ENCODE peak calls at places on chromosomes 1 and 21, in ten cellular contexts. One of them, this sample, is unnamed.

GRCh38 chr1:53680868-53681267 is 58.1 kb downstream of the GLIS1 start:
- DNase-seq in upper lobe of left lung: no peak
- DNase-seq in transverse colon: no peak
- DNase-seq in H1: no peak
- DNase-seq in suprapubic skin: no peak
- DNase-seq in prostate gland: no peak
- DNase-seq in K562: no peak
- DNase-seq in breast epithelium: no peak
- DNase-seq in HCT116: no peak
- DNase-seq in SK-N-MC: no peak
- DNase-seq in this sample: no peak

GRCh38 chr1:96674909-96675308 is 46.7 kb upstream of the PTBP2 start:
- DNase-seq in SK-N-MC: no peak
- DNase-seq in transverse colon: no peak
- DNase-seq in prostate gland: no peak
- DNase-seq in upper lobe of left lung: no peak
- DNase-seq in suprapubic skin: no peak
- DNase-seq in HCT116: no peak
- DNase-seq in breast epithelium: no peak
- DNase-seq in H1: no peak
- DNase-seq in K562: no peak
- DNase-seq in this sample: no peak

GRCh38 chr1:212605441-212605976 is 3.1 kb upstream of the ATF3 start:
- DNase-seq in breast epithelium: no peak
- DNase-seq in transverse colon: no peak
- DNase-seq in K562: no peak
- DNase-seq in prostate gland: peak; percentile 34
- DNase-seq in HCT116: no peak
- DNase-seq in upper lobe of left lung: no peak
- DNase-seq in H1: no peak
- DNase-seq in SK-N-MC: peak; percentile 58
- DNase-seq in suprapubic skin: no peak
- DNase-seq in this sample: no peak

GRCh38 chr1:186187601-186188000 is 187.5 kb downstream of the TPR start:
- DNase-seq in prostate gland: no peak
- DNase-seq in breast epithelium: no peak
- DNase-seq in suprapubic skin: no peak
- DNase-seq in K562: no peak
- DNase-seq in HCT116: no peak
- DNase-seq in SK-N-MC: no peak
- DNase-seq in transverse colon: no peak
- DNase-seq in H1: no peak
- DNase-seq in upper lobe of left lung: no peak
- DNase-seq in this sample: no peak

GRCh38 chr21:35291034-35291433 is 241.9 kb upstream of the RUNX1 start:
- DNase-seq in breast epithelium: no peak
- DNase-seq in H1: no peak
- DNase-seq in upper lobe of left lung: no peak
- DNase-seq in transverse colon: no peak
- DNase-seq in SK-N-MC: no peak
- DNase-seq in prostate gland: no peak
- DNase-seq in K562: no peak
- DNase-seq in suprapubic skin: no peak
- DNase-seq in HCT116: no peak
- DNase-seq in this sample: no peak

GRCh38 chr1:226702957-226703831 is 35.9 kb downstream of the ITPKB start:
- DNase-seq in prostate gland: peak; percentile 85
- DNase-seq in transverse colon: peak; percentile 79
- DNase-seq in H1: no peak
- DNase-seq in suprapubic skin: no peak
- DNase-seq in HCT116: no peak
- DNase-seq in SK-N-MC: no peak
- DNase-seq in breast epithelium: peak; percentile 74
- DNase-seq in upper lobe of left lung: peak; percentile 82
- DNase-seq in K562: peak; percentile 84
- DNase-seq in this sample: peak; percentile 96

GRCh38 chr1:56872597-56872996 is 18.0 kb downstream of the C8A start:
- DNase-seq in suprapubic skin: no peak
- DNase-seq in prostate gland: no peak
- DNase-seq in HCT116: no peak
- DNase-seq in breast epithelium: no peak
- DNase-seq in SK-N-MC: no peak
- DNase-seq in upper lobe of left lung: no peak
- DNase-seq in transverse colon: no peak
- DNase-seq in K562: no peak
- DNase-seq in H1: no peak
- DNase-seq in this sample: no peak

GRCh38 chr1:234709473-234710279 is 99.7 kb upstream of the IRF2BP2 start:
- DNase-seq in transverse colon: peak; percentile 51
- DNase-seq in prostate gland: no peak
- DNase-seq in K562: no peak
- DNase-seq in upper lobe of left lung: peak; percentile 91
- DNase-seq in suprapubic skin: no peak
- DNase-seq in HCT116: no peak
- DNase-seq in breast epithelium: no peak
- DNase-seq in H1: no peak
- DNase-seq in SK-N-MC: no peak
- DNase-seq in this sample: no peak

GRCh38 chr1:186985889-186986491 is 157.2 kb downstream of the PLA2G4A start:
- DNase-seq in upper lobe of left lung: no peak
- DNase-seq in prostate gland: peak; percentile 16
- DNase-seq in HCT116: peak; percentile 38
- DNase-seq in transverse colon: no peak
- DNase-seq in breast epithelium: no peak
- DNase-seq in suprapubic skin: no peak
- DNase-seq in SK-N-MC: peak; percentile 47
- DNase-seq in K562: peak; percentile 28
- DNase-seq in H1: no peak
- DNase-seq in this sample: no peak

GRCh38 chr1:182237329-182237728 is 154.3 kb downstream of the GLUL start:
- DNase-seq in transverse colon: peak; percentile 23
- DNase-seq in breast epithelium: no peak
- DNase-seq in H1: no peak
- DNase-seq in K562: no peak
- DNase-seq in SK-N-MC: no peak
- DNase-seq in prostate gland: no peak
- DNase-seq in suprapubic skin: no peak
- DNase-seq in HCT116: no peak
- DNase-seq in upper lobe of left lung: no peak
- DNase-seq in this sample: no peak

GRCh38 chr1:168468822-168469221 is 75.0 kb downstream of the XCL2 start:
- DNase-seq in K562: no peak
- DNase-seq in HCT116: no peak
- DNase-seq in breast epithelium: no peak
- DNase-seq in H1: no peak
- DNase-seq in prostate gland: no peak
- DNase-seq in upper lobe of left lung: no peak
- DNase-seq in SK-N-MC: no peak
- DNase-seq in transverse colon: no peak
- DNase-seq in suprapubic skin: no peak
- DNase-seq in this sample: no peak

GRCh38 chr1:168468042-168468809 is 75.6 kb downstream of the XCL2 start:
- DNase-seq in upper lobe of left lung: no peak
- DNase-seq in H1: no peak
- DNase-seq in prostate gland: no peak
- DNase-seq in K562: no peak
- DNase-seq in breast epithelium: no peak
- DNase-seq in HCT116: no peak
- DNase-seq in transverse colon: no peak
- DNase-seq in SK-N-MC: no peak
- DNase-seq in suprapubic skin: no peak
- DNase-seq in this sample: no peak

GRCh38 chr1:168467452-168467851 is 76.3 kb downstream of the XCL2 start:
- DNase-seq in H1: no peak
- DNase-seq in transverse colon: no peak
- DNase-seq in prostate gland: no peak
- DNase-seq in HCT116: no peak
- DNase-seq in breast epithelium: no peak
- DNase-seq in SK-N-MC: no peak
- DNase-seq in upper lobe of left lung: no peak
- DNase-seq in K562: no peak
- DNase-seq in suprapubic skin: no peak
- DNase-seq in this sample: no peak

GRCh38 chr1:168470821-168471473 is 72.8 kb downstream of the XCL2 start:
- DNase-seq in HCT116: peak; percentile 77
- DNase-seq in upper lobe of left lung: no peak
- DNase-seq in SK-N-MC: no peak
- DNase-seq in suprapubic skin: no peak
- DNase-seq in K562: peak; percentile 23
- DNase-seq in breast epithelium: no peak
- DNase-seq in H1: no peak
- DNase-seq in prostate gland: no peak
- DNase-seq in transverse colon: no peak
- DNase-seq in this sample: no peak

DNA sequence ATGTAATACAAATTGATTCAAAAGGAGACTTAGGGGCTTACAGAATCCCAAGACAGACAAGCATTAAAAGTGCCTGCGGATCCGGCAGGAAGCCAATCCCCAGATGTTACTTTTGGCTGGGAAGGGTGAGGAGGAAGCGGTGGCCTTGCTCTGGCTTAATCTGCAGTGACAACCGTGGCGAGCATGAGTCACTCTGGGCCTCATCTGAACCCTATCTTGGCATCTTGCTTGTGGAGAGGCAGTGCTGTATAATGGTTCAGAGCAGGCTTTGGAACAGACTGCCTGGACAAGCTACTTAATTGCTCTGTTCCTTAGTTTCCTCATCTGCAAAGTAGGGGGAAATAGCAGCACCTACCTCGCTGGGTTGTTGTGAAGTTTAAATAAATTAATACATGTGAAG is 74.1 kb downstream of the XCL2 start:
- DNase-seq in H1: no peak
- DNase-seq in HCT116: peak; percentile 56
- DNase-seq in transverse colon: peak; percentile 60
- DNase-seq in prostate gland: no peak
- DNase-seq in breast epithelium: peak; percentile 18
- DNase-seq in SK-N-MC: peak; percentile 71
- DNase-seq in upper lobe of left lung: peak; percentile 58
- DNase-seq in suprapubic skin: peak; percentile 90
- DNase-seq in K562: peak; percentile 85
- DNase-seq in this sample: peak; percentile 78
- TF ChIP-seq POLR2AphosphoS5 in H1: no peak
- TF ChIP-seq POLR2AphosphoS5 in HCT116: peak; percentile 50
- TF ChIP-seq POLR2AphosphoS5 in transverse colon: peak; percentile 34
- TF ChIP-seq POLR2AphosphoS5 in prostate gland: no peak
- TF ChIP-seq POLR2AphosphoS5 in breast epithelium: no peak
- TF ChIP-seq POLR2AphosphoS5 in SK-N-MC: no peak
- TF ChIP-seq POLR2AphosphoS5 in upper lobe of left lung: no peak
- TF ChIP-seq POLR2AphosphoS5 in suprapubic skin: no peak
- TF ChIP-seq POLR2AphosphoS5 in K562: peak; percentile 69
- TF ChIP-seq POLR2AphosphoS5 in this sample: peak; percentile 61

DNA sequence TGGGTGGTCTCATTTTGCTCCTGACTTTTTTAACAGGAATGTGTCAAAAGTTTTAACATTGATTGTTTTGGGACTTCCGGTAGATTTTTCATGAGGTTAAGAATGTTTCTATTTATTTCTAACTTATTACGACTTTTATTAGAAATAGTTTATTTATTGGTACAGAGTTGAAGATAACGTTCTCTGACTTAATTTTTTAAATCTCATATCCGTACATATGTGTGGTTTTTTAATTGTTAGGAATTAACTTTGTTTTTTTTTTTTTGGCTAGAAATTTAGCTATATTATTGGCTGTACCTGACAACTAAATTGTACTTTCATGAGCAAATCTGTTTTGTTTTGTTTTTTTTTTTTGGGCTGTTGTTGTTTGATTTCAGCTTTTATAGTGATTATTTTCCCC is 32.0 kb downstream of the RNF2 start:
- DNase-seq in upper lobe of left lung: no peak
- DNase-seq in prostate gland: no peak
- DNase-seq in SK-N-MC: no peak
- DNase-seq in breast epithelium: no peak
- DNase-seq in suprapubic skin: no peak
- DNase-seq in K562: no peak
- DNase-seq in HCT116: no peak
- DNase-seq in H1: no peak
- DNase-seq in transverse colon: no peak
- DNase-seq in this sample: no peak
- H3K9me3 ChIP-seq in upper lobe of left lung: no peaks in the 10 kb centered on the region
- H3K9me3 ChIP-seq in prostate gland: no peaks in the 10 kb centered on the region
- H3K9me3 ChIP-seq in SK-N-MC: peaks cover 4% of the 10 kb centered on the region
- H3K9me3 ChIP-seq in breast epithelium: no peaks in the 10 kb centered on the region
- H3K9me3 ChIP-seq in suprapubic skin: no peaks in the 10 kb centered on the region
- H3K9me3 ChIP-seq in K562: no peaks in the 10 kb centered on the region
- H3K9me3 ChIP-seq in HCT116: no peaks in the 10 kb centered on the region
- H3K9me3 ChIP-seq in H1: no peaks in the 10 kb centered on the region
- H3K9me3 ChIP-seq in transverse colon: no peaks in the 10 kb centered on the region
- H3K9me3 ChIP-seq in this sample: no peaks in the 10 kb centered on the region

GRCh38 chr21:33916200-33916567 is 580 bp upstream of the ATP5PO start:
- DNase-seq in HCT116: no peak
- DNase-seq in suprapubic skin: no peak
- DNase-seq in K562: no peak
- DNase-seq in SK-N-MC: no peak
- DNase-seq in prostate gland: no peak
- DNase-seq in transverse colon: no peak
- DNase-seq in H1: no peak
- DNase-seq in upper lobe of left lung: no peak
- DNase-seq in breast epithelium: no peak
- DNase-seq in this sample: no peak

GRCh38 chr21:33917421-33917820 is 1.8 kb upstream of the ATP5PO start:
- DNase-seq in H1: no peak
- DNase-seq in upper lobe of left lung: no peak
- DNase-seq in prostate gland: no peak
- DNase-seq in breast epithelium: no peak
- DNase-seq in HCT116: no peak
- DNase-seq in K562: no peak
- DNase-seq in SK-N-MC: no peak
- DNase-seq in transverse colon: no peak
- DNase-seq in suprapubic skin: no peak
- DNase-seq in this sample: no peak

GRCh38 chr21:33915368-33916199 is at the start of gene ATP5PO:
- DNase-seq in suprapubic skin: peak; percentile 98
- DNase-seq in breast epithelium: peak; percentile 95
- DNase-seq in H1: peak; percentile 92
- DNase-seq in HCT116: peak; percentile 94
- DNase-seq in prostate gland: peak; percentile 95
- DNase-seq in upper lobe of left lung: peak; percentile 98
- DNase-seq in K562: peak; percentile 98
- DNase-seq in SK-N-MC: peak; percentile 94
- DNase-seq in transverse colon: peak; percentile 98
- DNase-seq in this sample: peak; percentile 99

GRCh38 chr21:33909756-33910155 is 5.8 kb downstream of the ATP5PO start:
- DNase-seq in prostate gland: no peak
- DNase-seq in HCT116: no peak
- DNase-seq in breast epithelium: no peak
- DNase-seq in H1: no peak
- DNase-seq in transverse colon: no peak
- DNase-seq in suprapubic skin: no peak
- DNase-seq in SK-N-MC: no peak
- DNase-seq in K562: no peak
- DNase-seq in upper lobe of left lung: no peak
- DNase-seq in this sample: no peak

GRCh38 chr21:33914188-33914587 is 1.4 kb downstream of the ATP5PO start:
- DNase-seq in prostate gland: no peak
- DNase-seq in SK-N-MC: no peak
- DNase-seq in upper lobe of left lung: no peak
- DNase-seq in transverse colon: no peak
- DNase-seq in suprapubic skin: no peak
- DNase-seq in HCT116: no peak
- DNase-seq in breast epithelium: no peak
- DNase-seq in K562: no peak
- DNase-seq in H1: no peak
- DNase-seq in this sample: no peak
- TF ChIP-seq POLR2AphosphoS5 in prostate gland: no peak
- TF ChIP-seq POLR2AphosphoS5 in SK-N-MC: no peak
- TF ChIP-seq POLR2AphosphoS5 in upper lobe of left lung: no peak
- TF ChIP-seq POLR2AphosphoS5 in transverse colon: no peak
- TF ChIP-seq POLR2AphosphoS5 in suprapubic skin: no peak
- TF ChIP-seq POLR2AphosphoS5 in HCT116: no peak
- TF ChIP-seq POLR2AphosphoS5 in breast epithelium: no peak
- TF ChIP-seq POLR2AphosphoS5 in K562: no peak
- TF ChIP-seq POLR2AphosphoS5 in H1: no peak
- TF ChIP-seq POLR2AphosphoS5 in this sample: no peak

GRCh38 chr1:64608651-64609048 is 136.2 kb upstream of the RAVER2 start:
- DNase-seq in transverse colon: no peak
- DNase-seq in suprapubic skin: no peak
- DNase-seq in breast epithelium: no peak
- DNase-seq in SK-N-MC: no peak
- DNase-seq in upper lobe of left lung: no peak
- DNase-seq in H1: no peak
- DNase-seq in prostate gland: no peak
- DNase-seq in HCT116: no peak
- DNase-seq in K562: no peak
- DNase-seq in this sample: no peak
- H3K9me3 ChIP-seq in transverse colon: no peaks in the 10 kb centered on the region
- H3K9me3 ChIP-seq in suprapubic skin: peaks cover 6% of the 10 kb centered on the region
- H3K9me3 ChIP-seq in breast epithelium: peaks cover 7% of the 10 kb centered on the region
- H3K9me3 ChIP-seq in SK-N-MC: no peaks in the 10 kb centered on the region
- H3K9me3 ChIP-seq in upper lobe of left lung: peaks cover 3% of the 10 kb centered on the region
- H3K9me3 ChIP-seq in H1: peaks cover 14% of the 10 kb centered on the region
- H3K9me3 ChIP-seq in prostate gland: no peaks in the 10 kb centered on the region
- H3K9me3 ChIP-seq in HCT116: peaks cover 5% of the 10 kb centered on the region
- H3K9me3 ChIP-seq in K562: no peaks in the 10 kb centered on the region
- H3K9me3 ChIP-seq in this sample: peaks cover 4% of the 10 kb centered on the region